ENCODE peak calls at places on chromosomes 5 and 9, in nine cellular contexts. C is T-helper 1 cell; Z is NCI-H1092; S is ELF-1; W is dorsolateral prefrontal cortex; G is stimulated activated CD4-positive, alpha-beta T cell treated with anti-CD3 and anti-CD28 coated beads, Interleukin-4, amount 100 ng/mL, for 48 hours; F is GDM1; L is amniotic epithelial cell; R is foreskin fibroblast. Q is an unnamed sample.

GRCh38 chr9:91310037-91310436 is 51.7 kb downstream of the AUH start:
- DNase-seq in C (no peak), Z (no peak), S (peak), W (no peak), G (no peak), F (no peak), L (no peak), R (no peak), Q (no peak)

GRCh38 chr5:147743686-147744332 is 38.7 kb downstream of the JAKMIP2 start:
- DNase-seq in C (no peak), Z (peak), S (no peak), W (no peak), G (no peak), F (no peak), L (peak), R (no peak), Q (no peak)

GRCh38 chr5:175214152-175214551 is 229.8 kb downstream of the DRD1 start:
- DNase-seq in C (no peak), Z (no peak), S (no peak), W (peak), G (no peak), F (no peak), L (peak), R (peak), Q (no peak)

GRCh38 chr9:135148386-135148785 is 60.9 kb downstream of the OLFM1 start:
- DNase-seq in C (no peak), Z (no peak), S (no peak), W (no peak), G (no peak), F (no peak), L (no peak), R (no peak), Q (no peak)

GRCh38 chr5:151480859-151481258 is 33.5 kb downstream of the SLC36A1 start:
- DNase-seq in C (no peak), Z (no peak), S (peak), W (peak), G (no peak), F (no peak), L (peak), R (peak), Q (no peak)

GRCh38 chr9:88400021-88400420 is 11.8 kb downstream of the SPIN1 start:
- DNase-seq in C (no peak), Z (no peak), S (peak), W (no peak), G (no peak), F (no peak), L (peak), R (peak), Q (no peak)

GRCh38 chr5:90338712-90339372 is 70.7 kb downstream of the CETN3 start:
- DNase-seq in C (no peak), Z (no peak), S (no peak), W (no peak), G (no peak), F (no peak), L (no peak), R (no peak), Q (no peak)

GRCh38 chr9:33809506-33809905 is 7.5 kb upstream of the UBE2R2 start:
- DNase-seq in C (no peak), Z (no peak), S (no peak), W (no peak), G (no peak), F (no peak), L (no peak), R (peak), Q (no peak)

GRCh38 chr5:5318426-5319205 is 103.9 kb upstream of the ICE1 start:
- DNase-seq in C (no peak), Z (no peak), S (no peak), W (no peak), G (no peak), F (no peak), L (peak), R (no peak), Q (no peak)

GRCh38 chr9:85007753-85008152 is 338.2 kb downstream of the NTRK2 start:
- DNase-seq in C (no peak), Z (no peak), S (no peak), W (no peak), G (no peak), F (no peak), L (no peak), R (no peak), Q (no peak)

GRCh38 chr5:19002111-19002510 is 985.9 kb downstream of the CDH18 start:
- DNase-seq in C (no peak), Z (no peak), S (no peak), W (no peak), G (no peak), F (no peak), L (no peak), R (no peak), Q (no peak)

GRCh38 chr5:50646591-50646990 is 19.8 kb upstream of the PARP8 start:
- DNase-seq in C (no peak), Z (no peak), S (no peak), W (no peak), G (no peak), F (no peak), L (no peak), R (no peak), Q (no peak)

GRCh38 chr9:38141751-38142150 is 72.7 kb upstream of the SHB start:
- DNase-seq in C (no peak), Z (no peak), S (no peak), W (no peak), G (no peak), F (no peak), L (peak), R (peak), Q (no peak)

GRCh38 chr9:136721339-136722092 is 9.1 kb downstream of the DIPK1B start:
- DNase-seq in C (no peak), Z (no peak), S (no peak), W (no peak), G (no peak), F (no peak), L (peak), R (peak), Q (no peak)

GRCh38 chr9:127178646-127179632 is 56.5 kb upstream of the ANGPTL2 start:
- DNase-seq in C (no peak), Z (no peak), S (peak), W (peak), G (no peak), F (no peak), L (no peak), R (peak), Q (no peak)

GRCh38 chr5:135012033-135012588 is 21.9 kb downstream of the PITX1 start:
- DNase-seq in C (no peak), Z (no peak), S (no peak), W (peak), G (no peak), F (no peak), L (no peak), R (no peak), Q (no peak)

GRCh38 chr5:32566319-32567111 is 18.8 kb upstream of the SUB1 start:
- DNase-seq in C (no peak), Z (no peak), S (no peak), W (no peak), G (no peak), F (no peak), L (no peak), R (no peak), Q (no peak)

GRCh38 chr5:54148062-54148461 is 162.3 kb downstream of the ARL15 start:
- DNase-seq in C (no peak), Z (no peak), S (no peak), W (no peak), G (no peak), F (no peak), L (no peak), R (peak), Q (no peak)

GRCh38 chr5:18010053-18010452 is 375.8 kb downstream of the TAF11L14 start:
- DNase-seq in C (no peak), Z (no peak), S (no peak), W (no peak), G (no peak), F (no peak), L (no peak), R (no peak), Q (no peak)

GRCh38 chr5:176754376-176754942 is 55.9 kb upstream of the UNC5A start:
- DNase-seq in C (no peak), Z (no peak), S (no peak), W (no peak), G (no peak), F (no peak), L (no peak), R (no peak), Q (no peak)

GRCh38 chr9:75039006-75039405 is 10.9 kb upstream of the CARNMT1 start:
- DNase-seq in C (no peak), Z (no peak), S (no peak), W (no peak), G (no peak), F (no peak), L (peak), R (peak), Q (no peak)

GRCh38 chr5:144275329-144275728 is 104.7 kb downstream of the KCTD16 start:
- DNase-seq in C (no peak), Z (no peak), S (no peak), W (no peak), G (no peak), F (no peak), L (no peak), R (no peak), Q (no peak)

GRCh38 chr9:16243798-16244197 is 626.7 kb downstream of the BNC2 start:
- DNase-seq in C (no peak), Z (no peak), S (peak), W (no peak), G (no peak), F (no peak), L (no peak), R (no peak), Q (no peak)

GRCh38 chr9:37324691-37325490 is 97.6 kb upstream of the GRHPR start:
- DNase-seq in C (no peak), Z (peak), S (no peak), W (no peak), G (no peak), F (no peak), L (no peak), R (no peak), Q (no peak)